ENCODE peak calls at places on chromosomes 1 and 21, in nine cellular contexts. E, V, P, A, U, C, T, B and D are unnamed samples.
A peak's percentile ranks its signal among the peaks of the same experiment; 100 is the strongest.

GRCh38 chr1:218557731-218558130 is 212.6 kb downstream of the TGFB2 start:
- DNase-seq in E (peak; percentile 82), V (no peak), P (no peak), A (peak; percentile 56), U (no peak), C (peak; percentile 99), T (no peak), B (no peak), D (peak; percentile 87)

GRCh38 chr1:148362930-148363810 is 119.9 kb downstream of the PPIAL4G start:
- DNase-seq in E (no peak), V (no peak), P (no peak), A (no peak), U (no peak), C (no peak), T (no peak), B (no peak), D (no peak)

GRCh38 chr1:2378956-2379732 is 12.2 kb downstream of the MORN1 start:
- DNase-seq in E (no peak), V (no peak), P (no peak), A (no peak), U (peak; percentile 53), C (no peak), T (no peak), B (peak; percentile 7), D (no peak)

GRCh38 chr1:53112271-53112774 is 30.1 kb downstream of the SLC1A7 start:
- DNase-seq in E (no peak), V (no peak), P (no peak), A (no peak), U (no peak), C (no peak), T (peak; percentile 92), B (no peak), D (no peak)

GRCh38 chr1:238061967-238062613 is 171.4 kb upstream of the ZP4 start:
- DNase-seq in E (no peak), V (no peak), P (no peak), A (no peak), U (no peak), C (no peak), T (peak; percentile 76), B (no peak), D (peak; percentile 78)

GRCh38 chr1:63824386-63824898 is 50.6 kb downstream of the ROR1 start:
- DNase-seq in E (no peak), V (no peak), P (no peak), A (no peak), U (no peak), C (no peak), T (no peak), B (no peak), D (no peak)

GRCh38 chr1:72111662-72112061 is 170.7 kb downstream of the NEGR1 start:
- DNase-seq in E (no peak), V (no peak), P (no peak), A (no peak), U (no peak), C (peak; percentile 50), T (no peak), B (no peak), D (no peak)

GRCh38 chr21:46220275-46220810 is 8.2 kb downstream of the LSS start:
- DNase-seq in E (no peak), V (no peak), P (no peak), A (no peak), U (no peak), C (no peak), T (no peak), B (no peak), D (no peak)

GRCh38 chr1:151970641-151971040 is 23.0 kb downstream of the S100A10 start:
- DNase-seq in E (no peak), V (no peak), P (no peak), A (no peak), U (no peak), C (no peak), T (no peak), B (no peak), D (peak; percentile 87)

GRCh38 chr1:47181095-47181954 is 8.5 kb downstream of the PDZK1IP1 start:
- DNase-seq in E (no peak), V (no peak), P (no peak), A (no peak), U (peak; percentile 57), C (no peak), T (no peak), B (no peak), D (no peak)

GRCh38 chr1:109617291-109617801 is 2.1 kb downstream of the GNAT2 start:
- DNase-seq in E (no peak), V (no peak), P (no peak), A (no peak), U (no peak), C (peak; percentile 86), T (peak; percentile 91), B (no peak), D (peak; percentile 90)

GRCh38 chr1:226185153-226186036 is 1.1 kb downstream of the ACBD3 start:
- DNase-seq in E (no peak), V (no peak), P (no peak), A (no peak), U (no peak), C (peak; percentile 7), T (peak; percentile 63), B (no peak), D (peak; percentile 37)

GRCh38 chr1:44511769-44512168 is 106.7 kb downstream of the RNF220 start:
- DNase-seq in E (no peak), V (no peak), P (no peak), A (no peak), U (no peak), C (peak; percentile 3), T (no peak), B (no peak), D (no peak)

GRCh38 chr1:150881331-150882070 is 5.1 kb upstream of the ARNT start:
- DNase-seq in E (no peak), V (no peak), P (no peak), A (no peak), U (no peak), C (no peak), T (peak; percentile 88), B (no peak), D (peak; percentile 96)

GRCh38 chr21:30194701-30195299 is 21.1 kb downstream of the CLDN8 start:
- DNase-seq in E (peak; percentile 32), V (no peak), P (no peak), A (peak; percentile 3), U (no peak), C (no peak), T (peak; percentile 4), B (no peak), D (peak; percentile 72)

GRCh38 chr1:213987876-213988638 is at the start of gene PROX1:
- DNase-seq in E (peak; percentile 71), V (peak; percentile 61), P (peak; percentile 79), A (peak; percentile 67), U (peak; percentile 91), C (peak; percentile 92), T (peak; percentile 84), B (peak; percentile 83), D (peak; percentile 86)

GRCh38 chr1:203669739-203670138 is 43.1 kb downstream of the ATP2B4 start:
- DNase-seq in E (no peak), V (no peak), P (no peak), A (no peak), U (no peak), C (peak; percentile 69), T (peak; percentile 84), B (no peak), D (peak; percentile 80)

GRCh38 chr1:165616054-165616612 is 14.9 kb upstream of the MGST3 start:
- DNase-seq in E (no peak), V (no peak), P (peak; percentile 45), A (no peak), U (no peak), C (no peak), T (no peak), B (no peak), D (no peak)

GRCh38 chr1:44031051-44031899 is at the start of gene SLC6A9:
- DNase-seq in E (no peak), V (peak; percentile 67), P (peak; percentile 80), A (no peak), U (no peak), C (peak; percentile 31), T (peak; percentile 66), B (peak; percentile 67), D (peak; percentile 85)

GRCh38 chr1:8727809-8728213 is 89.6 kb downstream of the RERE start:
- DNase-seq in E (no peak), V (no peak), P (no peak), A (no peak), U (no peak), C (no peak), T (no peak), B (no peak), D (no peak)

GRCh38 chr1:151837197-151837596 is 2.4 kb downstream of the C2CD4D start:
- DNase-seq in E (no peak), V (no peak), P (no peak), A (no peak), U (no peak), C (no peak), T (peak; percentile 15), B (no peak), D (no peak)

GRCh38 chr1:72399807-72400206 is 117.5 kb upstream of the NEGR1 start:
- DNase-seq in E (no peak), V (no peak), P (no peak), A (no peak), U (no peak), C (no peak), T (no peak), B (no peak), D (no peak)

GRCh38 chr1:151371340-151371739 is 1.2 kb downstream of the SELENBP1 start:
- DNase-seq in E (peak; percentile 61), V (no peak), P (peak; percentile 85), A (no peak), U (peak; percentile 76), C (no peak), T (no peak), B (peak; percentile 66), D (peak; percentile 91)

GRCh38 chr1:51627672-51628071 is 10.8 kb downstream of the OSBPL9 start:
- DNase-seq in E (peak; percentile 13), V (no peak), P (no peak), A (no peak), U (no peak), C (peak; percentile 70), T (peak; percentile 68), B (no peak), D (peak; percentile 69)

GRCh38 chr1:167401260-167401873 is 117.0 kb downstream of the CD247 start:
- DNase-seq in E (peak; percentile 54), V (peak; percentile 25), P (peak; percentile 53), A (peak; percentile 30), U (peak; percentile 50), C (peak; percentile 76), T (peak; percentile 56), B (no peak), D (peak; percentile 76)

GRCh38 chr1:184260382-184260781 is 126.4 kb upstream of the C1orf21 start:
- DNase-seq in E (no peak), V (no peak), P (no peak), A (no peak), U (no peak), C (no peak), T (peak; percentile 86), B (no peak), D (peak; percentile 12)

GRCh38 chr1:211331011-211331709 is 4.5 kb downstream of the TRAF5 start:
- DNase-seq in E (no peak), V (no peak), P (no peak), A (no peak), U (no peak), C (no peak), T (peak; percentile 39), B (no peak), D (no peak)

GRCh38 chr1:153749408-153750005 is 21.7 kb downstream of the INTS3 start:
- DNase-seq in E (peak; percentile 66), V (peak; percentile 69), P (peak; percentile 87), A (peak; percentile 58), U (peak; percentile 92), C (peak; percentile 91), T (peak; percentile 81), B (peak; percentile 84), D (peak; percentile 89)

GRCh38 chr1:168623838-168624237 is 47.4 kb downstream of the XCL1 start:
- DNase-seq in E (no peak), V (no peak), P (no peak), A (no peak), U (no peak), C (no peak), T (no peak), B (no peak), D (no peak)